ENCODE peak calls at places on chromosomes 16 and 17, in nine cellular contexts. U is Panc1, M is left cardiac atrium, I is LoVo, E is NT2/D1, F is NCI-H1694 treated with DMSO at 0.1 percent for 48 hours, V is GM10248, A is fibroblast of villous mesenchyme, O is tibial artery. N is an unnamed sample.

GRCh38 chr16:65494609-65495008 is 372.7 kb upstream of the CDH11 start:
- DNase-seq in U (no peak), M (no peak), I (no peak), E (no peak), F (no peak), V (no peak), A (no peak), O (no peak), N (no peak)

GRCh38 chr17:63609820-63610573 is 9.3 kb downstream of the TACO1 start:
- DNase-seq in U (no peak), M (no peak), I (no peak), E (no peak), F (no peak), V (no peak), A (no peak), O (no peak), N (no peak)

GRCh38 chr17:6177941-6178694 is 107.9 kb downstream of the WSCD1 start:
- DNase-seq in U (no peak), M (no peak), I (no peak), E (no peak), F (no peak), V (no peak), A (no peak), O (peak), N (no peak)

GRCh38 chr17:2869604-2870003 is 73.4 kb downstream of the RAP1GAP2 start:
- DNase-seq in U (no peak), M (no peak), I (no peak), E (no peak), F (no peak), V (no peak), A (no peak), O (no peak), N (no peak)

GRCh38 chr16:84514874-84515835 is 10.7 kb upstream of the MEAK7 start:
- DNase-seq in U (no peak), M (peak), I (no peak), E (no peak), F (no peak), V (peak), A (no peak), O (no peak), N (peak)

GRCh38 chr17:22268912-22269220 is 576.5 kb downstream of the KCNJ18 start:
- DNase-seq in U (no peak), M (no peak), I (no peak), E (no peak), F (no peak), V (no peak), A (no peak), O (no peak), N (no peak)

GRCh38 chr16:81686391-81687182 is 92.5 kb upstream of the PLCG2 start:
- DNase-seq in U (no peak), M (peak), I (no peak), E (no peak), F (no peak), V (no peak), A (no peak), O (no peak), N (no peak)

GRCh38 chr16:51994597-51994996 is 552.3 kb downstream of the TOX3 start:
- DNase-seq in U (peak), M (no peak), I (peak), E (no peak), F (peak), V (no peak), A (no peak), O (no peak), N (no peak)

GRCh38 chr17:16534236-16534635 is 34.8 kb downstream of the ZNF287 start:
- DNase-seq in U (no peak), M (no peak), I (no peak), E (no peak), F (no peak), V (no peak), A (no peak), O (no peak), N (no peak)

GRCh38 chr16:51629602-51630001 is 478.5 kb upstream of the SALL1 start:
- DNase-seq in U (no peak), M (no peak), I (no peak), E (no peak), F (no peak), V (no peak), A (no peak), O (no peak), N (no peak)

GRCh38 chr17:7220593-7221280 is 999 bp downstream of the ACADVL start:
- DNase-seq in U (no peak), M (peak), I (peak), E (no peak), F (peak), V (peak), A (peak), O (no peak), N (peak)

GRCh38 chr17:17719966-17720543 is 38.8 kb downstream of the RAI1 start:
- DNase-seq in U (no peak), M (no peak), I (no peak), E (no peak), F (no peak), V (no peak), A (no peak), O (no peak), N (no peak)

GRCh38 chr16:85863384-85863774 is 35.6 kb upstream of the IRF8 start:
- DNase-seq in U (no peak), M (no peak), I (no peak), E (no peak), F (no peak), V (no peak), A (no peak), O (peak), N (no peak)

GRCh38 chr17:65467156-65467555 is 94.3 kb downstream of the AXIN2 start:
- DNase-seq in U (no peak), M (no peak), I (no peak), E (no peak), F (no peak), V (no peak), A (no peak), O (no peak), N (no peak)

GRCh38 chr16:27880312-27880711 is 183.2 kb downstream of the GSG1L start:
- DNase-seq in U (no peak), M (no peak), I (no peak), E (no peak), F (no peak), V (no peak), A (no peak), O (no peak), N (no peak)

N was measured in GM06990.